ENCODE peak calls at places on chromosome 10, in four cellular contexts. M is NCI-H1105; K is stimulated activated CD4-positive, alpha-beta T cell treated with anti-CD3 and anti-CD28 coated beads, Interleukin-2, amount 100 ng/mL, for 48 hours; G is activated effector memory CD4-positive, alpha-beta T cell treated with Interleukin-2 at 50 U/mL for 16 hours. W is an unnamed sample.
A peak's percentile ranks its signal among the peaks of the same experiment; 100 is the strongest.

GRCh38 chr10:24722676-24723385 is 856 bp downstream of the ARHGAP21 start:
- DNase-seq in G (peak; percentile 45), K (no peak), M (no peak), W (peak; percentile 77)

GRCh38 chr10:19654576-19654975 is 161.7 kb upstream of the PLXDC2 start:
- DNase-seq in K (no peak), M (no peak), G (no peak), W (no peak)

GRCh38 chr10:118237930-118238329 is 104.2 kb downstream of the FAM204A start:
- DNase-seq in M (no peak), K (no peak), G (no peak), W (no peak)

GRCh38 chr10:55287346-55287745 is 486.3 kb upstream of the PCDH15 start:
- DNase-seq in K (no peak), G (no peak), M (no peak), W (no peak)

GRCh38 chr10:227014-227413 is 91.8 kb downstream of the ZMYND11 start:
- DNase-seq in K (no peak), M (no peak), G (no peak), W (no peak)

GRCh38 chr10:131832056-131832685 is 68.6 kb upstream of the PPP2R2D start:
- DNase-seq in M (no peak), K (no peak), G (no peak), W (no peak)

GRCh38 chr10:70594161-70594560 is 8.4 kb downstream of the PRF1 start:
- DNase-seq in K (no peak), G (no peak), M (no peak), W (no peak)

GRCh38 chr10:69451784-69452251 is 553 bp downstream of the TSPAN15 start:
- DNase-seq in G (no peak), M (peak; percentile 20), K (no peak), W (no peak)

GRCh38 chr10:60728056-60728455 is 50.2 kb upstream of the CDK1 start:
- DNase-seq in M (no peak), K (no peak), G (no peak), W (no peak)

GRCh38 chr10:6228647-6229046 is 25.9 kb downstream of the PFKFB3 start:
- DNase-seq in M (no peak), G (no peak), K (no peak), W (no peak)

GRCh38 chr10:77392851-77393250 is 244.8 kb downstream of the KCNMA1 start:
- DNase-seq in K (no peak), M (no peak), G (no peak), W (peak; percentile 33)

GRCh38 chr10:45034301-45034700 is 33.6 kb downstream of the ZNF22 start:
- DNase-seq in M (no peak), K (no peak), G (no peak), W (no peak)

GRCh38 chr10:49679480-49679893 is at the start of gene C10orf53:
- DNase-seq in M (no peak), G (no peak), K (no peak), W (peak; percentile 87)

GRCh38 chr10:31940839-31941653 is 12.4 kb upstream of the ARHGAP12 start:
- DNase-seq in G (no peak), K (no peak), M (no peak), W (peak; percentile 96)

GRCh38 chr10:74738985-74739567 is 87.3 kb upstream of the KAT6B start:
- DNase-seq in K (no peak), G (no peak), M (no peak), W (no peak)

GRCh38 chr10:59558066-59558465 is 151.6 kb downstream of the SLC16A9 start:
- DNase-seq in K (no peak), M (no peak), G (no peak), W (no peak)

GRCh38 chr10:32957341-32958084 is 517 bp downstream of the ITGB1 start:
- DNase-seq in M (no peak), K (peak; percentile 43), G (peak; percentile 22), W (peak; percentile 63)

GRCh38 chr10:36765777-36766176 is 359.6 kb upstream of the ANKRD30A start:
- DNase-seq in M (no peak), G (no peak), K (no peak), W (peak; percentile 50)

GRCh38 chr10:70674560-70675495 is 2.5 kb downstream of the ADAMTS14 start:
- DNase-seq in M (no peak), K (no peak), G (no peak), W (no peak)

GRCh38 chr10:48672596-48673255 is 11.9 kb upstream of the WDFY4 start:
- DNase-seq in K (no peak), G (no peak), M (no peak), W (no peak)

GRCh38 chr10:104069610-104070009 is 16.1 kb downstream of the COL17A1 start:
- DNase-seq in G (no peak), K (no peak), M (no peak), W (no peak)

GRCh38 chr10:71253981-71254818 is 41.8 kb downstream of the UNC5B start:
- DNase-seq in M (no peak), K (no peak), G (no peak), W (no peak)

GRCh38 chr10:131797626-131798025 is 103.2 kb upstream of the PPP2R2D start:
- DNase-seq in M (no peak), G (no peak), K (no peak), W (no peak)

GRCh38 chr10:17905491-17905890 is 46.2 kb upstream of the SLC39A12 start:
- DNase-seq in K (no peak), M (no peak), G (no peak), W (no peak)

GRCh38 chr10:52779541-52780390 is 7.2 kb upstream of the MBL2 start:
- DNase-seq in M (no peak), G (no peak), K (peak; percentile 42), W (peak; percentile 70)

GRCh38 chr10:124227306-124228016 is 134.1 kb upstream of the CHST15 start:
- DNase-seq in M (no peak), K (no peak), G (no peak), W (no peak)

GRCh38 chr10:19119191-19119590 is 70.6 kb downstream of the MALRD1 start:
- DNase-seq in K (no peak), G (no peak), M (no peak), W (peak; percentile 26)

GRCh38 chr10:100763043-100763747 is 17.8 kb downstream of the PAX2 start:
- DNase-seq in M (no peak), G (no peak), K (no peak), W (no peak)

W was measured in A673.